ENCODE peak calls at places on chromosomes 13 and 19, in ten cellular contexts. J, X, F, W, M, B, Z, V, A and R are unnamed samples. For H3K36me3, the result is how much of the 10 kb centered on the place peaks cover.

GRCh38 chr19:46133101-46133627 is 8.7 kb upstream of the IGFL3 start:
- DNase-seq in M (no peak), W (peak), V (peak), J (peak), X (no peak), A (peak), Z (peak), F (peak), B (peak), R (no peak)

GRCh38 chr13:51935326-51936171 is 73.8 kb downstream of the CCDC70 start:
- DNase-seq in F (peak), Z (no peak), V (no peak), M (no peak), B (no peak), J (no peak), A (no peak), X (no peak), W (no peak), R (no peak)

GRCh38 chr19:36489920-36490415 is 607 bp upstream of the ZNF566 start:
- DNase-seq in W (peak), X (peak), Z (peak), F (peak), J (peak), A (peak), V (peak), B (peak), M (peak), R (no peak)

GRCh38 chr19:45448887-45449299 is 18.9 kb upstream of the FOSB start:
- DNase-seq in X (no peak), W (no peak), B (peak), Z (no peak), J (no peak), M (no peak), F (no peak), V (peak), A (no peak), R (peak)

GRCh38 chr13:90281709-90282108 is 1065.8 kb upstream of the MIR17HG start:
- DNase-seq in F (no peak), V (no peak), W (no peak), X (no peak), A (no peak), J (no peak), M (no peak), B (no peak), Z (no peak), R (no peak)

GRCh38 chr19:13881692-13882418 is 4.9 kb downstream of the NANOS3 start:
- DNase-seq in F (peak), X (peak), B (no peak), J (no peak), V (no peak), W (no peak), Z (peak), M (no peak), A (no peak), R (peak)

GRCh38 chr19:30625947-30626346 is 253.8 kb downstream of the ZNF536 start:
- DNase-seq in F (no peak), Z (no peak), M (no peak), J (no peak), W (no peak), V (no peak), A (no peak), X (no peak), B (no peak), R (no peak)

GRCh38 chr19:7795555-7796161 is 32.6 kb downstream of the CLEC4M start:
- DNase-seq in V (no peak), J (no peak), B (no peak), Z (no peak), W (no peak), M (no peak), A (no peak), X (no peak), F (no peak), R (no peak)

GRCh38 chr13:102097708-102098107 is 304.1 kb downstream of the FGF14 start:
- DNase-seq in V (no peak), F (no peak), J (no peak), X (no peak), W (no peak), B (no peak), A (no peak), M (no peak), Z (no peak), R (no peak)

GRCh38 chr13:45895880-45896279 is 44.3 kb upstream of the SIAH3 start:
- DNase-seq in J (no peak), W (no peak), B (no peak), F (no peak), M (no peak), V (no peak), X (no peak), A (no peak), Z (no peak), R (no peak)

GRCh38 chr19:1981253-1981652 is 34.3 kb downstream of the BTBD2 start:
- DNase-seq in F (no peak), B (no peak), M (no peak), Z (no peak), W (no peak), V (no peak), A (no peak), J (no peak), X (no peak), R (no peak)

GRCh38 chr13:85314686-85315085 is 484.5 kb downstream of the SLITRK6 start:
- DNase-seq in A (no peak), V (no peak), W (no peak), M (no peak), F (no peak), Z (no peak), X (no peak), B (no peak), J (no peak), R (no peak)

GRCh38 chr13:99572921-99573320 is 71.6 kb downstream of the TM9SF2 start:
- DNase-seq in J (no peak), F (no peak), W (no peak), B (no peak), Z (no peak), M (no peak), X (no peak), V (no peak), A (no peak), R (no peak)

GRCh38 chr13:99582511-99582910 is 81.2 kb downstream of the TM9SF2 start:
- DNase-seq in X (no peak), W (no peak), B (no peak), M (no peak), J (no peak), A (no peak), F (no peak), V (no peak), Z (no peak), R (no peak)

GRCh38 chr13:99575376-99575775 is 74.1 kb downstream of the TM9SF2 start:
- DNase-seq in J (no peak), A (no peak), Z (no peak), F (no peak), X (no peak), M (no peak), B (no peak), V (no peak), W (no peak), R (no peak)

GRCh38 chr13:99580500-99581268 is 79.4 kb downstream of the TM9SF2 start:
- DNase-seq in A (no peak), B (no peak), F (no peak), Z (no peak), J (no peak), M (no peak), W (no peak), X (no peak), V (no peak), R (no peak)

DNA sequence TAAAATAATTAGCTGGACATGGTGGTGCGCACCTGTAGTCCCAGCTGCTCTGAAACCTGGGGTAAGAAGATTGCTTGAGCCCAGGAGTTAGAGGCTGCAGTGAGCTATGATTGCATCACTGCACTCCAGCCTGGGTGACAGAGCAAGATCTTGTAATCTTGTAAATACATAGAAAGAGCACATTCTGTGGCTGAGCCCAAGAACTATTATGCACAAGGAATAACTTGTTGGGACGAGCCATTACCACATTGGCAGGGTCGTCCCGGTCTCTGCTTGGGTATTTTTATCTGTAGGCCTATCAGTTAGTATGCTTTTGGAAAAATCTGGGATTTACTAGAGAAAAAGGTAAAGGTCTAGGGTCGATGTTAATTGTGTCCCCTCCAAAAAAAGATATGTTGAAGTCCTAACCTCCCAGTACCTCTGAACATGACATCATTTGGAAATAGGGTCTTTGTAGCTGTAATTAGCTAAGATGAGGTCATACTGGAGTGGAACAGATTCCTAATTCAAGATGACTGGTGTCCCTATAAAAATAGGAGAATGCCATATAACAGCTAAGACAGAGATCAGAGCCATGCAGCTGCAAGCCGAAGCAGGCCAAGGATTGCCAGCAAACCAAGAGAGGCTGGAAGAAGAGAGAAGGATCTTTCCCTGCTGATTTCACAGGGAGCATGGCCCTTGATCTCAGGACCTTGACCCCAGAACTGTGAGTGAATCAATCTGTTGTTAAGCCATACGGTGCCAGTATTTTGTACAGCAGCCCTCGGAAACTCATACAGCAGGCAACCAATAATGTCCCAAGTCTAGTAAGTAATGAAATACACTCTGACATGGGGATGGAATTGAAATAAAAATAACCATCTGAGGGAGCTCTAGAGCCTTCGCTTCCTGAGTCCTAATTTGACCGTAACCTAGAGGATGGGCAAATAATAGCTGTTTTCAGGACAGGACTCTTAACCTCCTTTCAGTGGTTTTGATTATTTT is 77.0 kb downstream of the TM9SF2 start:
- DNase-seq in Z (peak), M (no peak), V (no peak), B (no peak), X (no peak), J (no peak), F (no peak), A (no peak), W (peak), R (no peak)
- TF ChIP-seq CTCF in Z (peak), M (peak), V (no peak), B (no peak), X (peak), J (no peak), F (no peak), A (peak), W (peak), R (peak)

GRCh38 chr19:33616346-33616745 is 5.4 kb upstream of the CHST8 start:
- DNase-seq in J (no peak), Z (no peak), M (no peak), W (no peak), F (no peak), V (no peak), A (no peak), B (no peak), X (no peak), R (no peak)

GRCh38 chr19:33620611-33621010 is 1.1 kb upstream of the CHST8 start:
- DNase-seq in X (no peak), M (no peak), Z (no peak), J (no peak), A (no peak), V (no peak), F (no peak), W (no peak), B (no peak), R (no peak)

GRCh38 chr19:33613601-33614000 is 8.2 kb upstream of the CHST8 start:
- DNase-seq in M (no peak), Z (no peak), B (no peak), V (no peak), J (no peak), X (no peak), F (no peak), W (no peak), A (no peak), R (no peak)

GRCh38 chr19:33618884-33619283 is 2.9 kb upstream of the CHST8 start:
- DNase-seq in M (no peak), F (no peak), J (no peak), V (no peak), A (no peak), W (no peak), Z (no peak), X (no peak), B (no peak), R (no peak)

DNA sequence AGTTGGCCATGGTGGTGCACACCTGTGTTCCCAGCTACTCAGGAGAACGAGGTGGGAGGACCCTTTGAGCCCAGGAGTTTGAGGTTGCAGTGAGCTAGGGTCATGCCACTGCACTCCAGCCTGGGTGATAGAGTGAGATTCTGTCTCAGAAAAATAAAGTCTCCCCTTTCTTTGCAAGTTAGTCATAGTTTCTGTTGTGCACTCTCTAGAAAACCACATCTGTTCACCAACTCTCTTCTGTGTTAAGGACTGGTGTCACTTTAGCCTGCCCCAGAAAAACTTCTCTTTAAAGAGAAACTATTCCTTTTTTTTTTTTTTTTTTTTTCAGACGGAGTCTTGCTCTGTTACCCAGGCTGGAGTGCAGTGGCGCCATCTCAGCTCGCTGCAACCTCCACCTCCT is 4.9 kb upstream of the CHST8 start:
- DNase-seq in M (no peak), A (no peak), J (no peak), X (no peak), B (no peak), V (no peak), F (no peak), Z (no peak), W (no peak), R (no peak)
- H3K27ac ChIP-seq in M (no peak), A (no peak), J (no peak), X (no peak), B (no peak), V (no peak), F (no peak), Z (no peak), W (no peak), R (no peak)

DNA sequence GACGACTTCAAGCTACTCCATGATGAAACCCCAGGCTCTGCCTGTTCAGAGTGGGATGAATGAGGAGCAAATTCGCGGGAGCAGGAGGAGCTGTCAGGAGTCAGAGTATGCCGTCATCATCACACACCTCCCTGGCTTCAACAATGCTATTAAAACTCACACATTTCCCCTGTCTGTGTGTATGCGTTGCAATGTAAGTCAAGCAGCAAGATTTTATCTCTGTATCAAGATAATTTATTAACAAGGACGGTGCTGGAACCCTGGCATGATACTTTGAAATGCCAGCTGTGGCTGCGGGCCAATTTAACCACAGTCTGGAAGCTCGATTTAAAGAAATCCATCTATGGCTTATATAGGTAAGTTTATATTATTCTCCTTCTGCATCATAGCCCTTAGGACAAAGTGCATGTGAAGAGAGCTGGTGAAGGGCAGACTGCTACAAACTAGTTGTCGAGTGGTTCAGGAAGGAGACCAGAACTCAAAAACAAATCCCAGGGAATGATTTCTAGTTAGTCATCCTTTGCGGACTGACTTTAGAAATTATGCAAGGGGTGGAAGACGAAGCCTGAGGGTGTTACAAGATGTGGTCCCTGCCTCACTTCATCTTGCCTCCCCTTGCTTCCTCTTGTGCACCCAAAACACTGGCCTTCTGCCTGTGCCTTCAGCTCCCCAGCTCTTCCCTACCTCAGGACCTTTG is 486.5 kb downstream of the COG6 start:
- DNase-seq in J (no peak), W (no peak), M (no peak), Z (no peak), V (no peak), X (no peak), A (no peak), B (no peak), F (no peak), R (no peak)
- H3K36me3 ChIP-seq in J (under half), W (under half), M (under half), Z (under half), V (under half), X (under half), A (under half), B (under half), F (under half), R (under half)

GRCh38 chr13:27622102-27622820 is 569 bp downstream of the POLR1D start:
- DNase-seq in A (no peak), X (no peak), M (no peak), B (no peak), W (peak), J (no peak), F (peak), V (no peak), Z (no peak), R (peak)
- TF ChIP-seq CTCF in A (no peak), X (no peak), M (no peak), B (no peak), W (peak), J (no peak), F (peak), V (peak), Z (no peak), R (no peak)